ENCODE peak calls at places on chromosomes 11 and 22, in nine cellular contexts. D, Q, U, X, K, M, H, L and T are unnamed samples.

GRCh38 chr22:46125816-46126770 is 24.2 kb upstream of the PPARA start:
- DNase-seq in D (no peak), Q (no peak), U (no peak), X (no peak), K (no peak), M (no peak), H (no peak), L (no peak), T (no peak)

GRCh38 chr11:90133560-90134145 is 810 bp upstream of the NAALAD2 start:
- DNase-seq in D (no peak), Q (no peak), U (no peak), X (no peak), K (no peak), M (no peak), H (no peak), L (no peak), T (no peak)

GRCh38 chr11:124538019-124538418 is 5.4 kb downstream of the OR8B12 start:
- DNase-seq in D (no peak), Q (peak), U (no peak), X (no peak), K (peak), M (no peak), H (no peak), L (peak), T (no peak)

GRCh38 chr11:118705796-118706545 is 26.5 kb upstream of the TREH start:
- DNase-seq in D (no peak), Q (no peak), U (no peak), X (no peak), K (no peak), M (no peak), H (no peak), L (no peak), T (no peak)

GRCh38 chr11:10349281-10349665 is 44.4 kb downstream of the ADM start:
- DNase-seq in D (no peak), Q (no peak), U (no peak), X (no peak), K (no peak), M (no peak), H (no peak), L (no peak), T (no peak)

GRCh38 chr11:125110996-125111340 is 458 bp downstream of the TMEM218 start:
- DNase-seq in D (no peak), Q (no peak), U (no peak), X (peak), K (peak), M (no peak), H (no peak), L (no peak), T (no peak)

GRCh38 chr11:80593981-80594380 is 1153.2 kb upstream of the TENM4 start:
- DNase-seq in D (no peak), Q (peak), U (no peak), X (no peak), K (peak), M (peak), H (peak), L (peak), T (no peak)

GRCh38 chr11:2558861-2559526 is 114.2 kb downstream of the KCNQ1 start:
- DNase-seq in D (no peak), Q (no peak), U (no peak), X (no peak), K (no peak), M (no peak), H (no peak), L (no peak), T (no peak)

GRCh38 chr22:32411388-32411787 is 659 bp downstream of the RTCB start:
- DNase-seq in D (no peak), Q (no peak), U (no peak), X (no peak), K (peak), M (peak), H (no peak), L (peak), T (no peak)

GRCh38 chr22:17085277-17086091 is 684 bp downstream of the IL17RA start:
- DNase-seq in D (no peak), Q (no peak), U (no peak), X (no peak), K (no peak), M (no peak), H (no peak), L (peak), T (peak)

GRCh38 chr11:120912504-120912903 is 111.4 kb upstream of the TBCEL start:
- DNase-seq in D (no peak), Q (peak), U (no peak), X (no peak), K (peak), M (peak), H (no peak), L (peak), T (no peak)

GRCh38 chr11:36056160-36056751 is 112.4 kb downstream of the LDLRAD3 start:
- DNase-seq in D (no peak), Q (peak), U (no peak), X (no peak), K (peak), M (no peak), H (no peak), L (peak), T (no peak)

GRCh38 chr22:49327411-49327810 is 500.3 kb downstream of the BRD1 start:
- DNase-seq in D (no peak), Q (no peak), U (no peak), X (no peak), K (no peak), M (no peak), H (no peak), L (no peak), T (peak)

GRCh38 chr11:68371176-68372041 is 59.0 kb downstream of the LRP5 start:
- DNase-seq in D (no peak), Q (no peak), U (no peak), X (no peak), K (peak), M (no peak), H (no peak), L (no peak), T (no peak)

GRCh38 chr11:23995891-23996290 is 501.0 kb upstream of the LUZP2 start:
- DNase-seq in D (no peak), Q (no peak), U (no peak), X (no peak), K (peak), M (no peak), H (no peak), L (no peak), T (no peak)

GRCh38 chr11:78560826-78561484 is 13.7 kb downstream of the NARS2 start:
- DNase-seq in D (no peak), Q (no peak), U (no peak), X (no peak), K (no peak), M (peak), H (no peak), L (peak), T (no peak)

GRCh38 chr11:77779935-77780334 is 40.6 kb downstream of the RSF1 start:
- DNase-seq in D (no peak), Q (peak), U (no peak), X (no peak), K (peak), M (peak), H (no peak), L (peak), T (no peak)

GRCh38 chr22:45740236-45740635 is 68.6 kb downstream of the ATXN10 start:
- DNase-seq in D (no peak), Q (no peak), U (no peak), X (no peak), K (peak), M (no peak), H (no peak), L (no peak), T (no peak)

GRCh38 chr11:45459501-45459900 is 173.4 kb upstream of the SYT13 start:
- DNase-seq in D (no peak), Q (no peak), U (no peak), X (no peak), K (no peak), M (no peak), H (no peak), L (no peak), T (no peak)

GRCh38 chr22:47168900-47169800 is 406.7 kb downstream of the TBC1D22A start:
- DNase-seq in D (no peak), Q (peak), U (no peak), X (no peak), K (no peak), M (peak), H (no peak), L (peak), T (peak)

GRCh38 chr11:22304337-22304961 is 33.7 kb upstream of the SLC17A6 start:
- DNase-seq in D (peak), Q (peak), U (no peak), X (peak), K (no peak), M (peak), H (no peak), L (peak), T (no peak)